ENCODE peak calls at places on chromosomes 7 and 10, in five cellular contexts. X is transverse colon, Z is ovary, V is GM12878, B is H1. J is an unnamed sample. For H3K9me3, the result is how much of the 10 kb centered on the place peaks cover.

GRCh38 chr7:121752706-121753105 is 120.3 kb upstream of the PTPRZ1 start:
- DNase-seq in X (no peak), Z (no peak), V (no peak), B (no peak), J (no peak)

GRCh38 chr10:47031251-47031952 is 120.2 kb downstream of the PTPN20 start:
- DNase-seq in X (no peak), Z (no peak), V (no peak), B (no peak), J (peak)

GRCh38 chr7:65927489-65928448 is 54.2 kb downstream of the GUSB start:
- DNase-seq in X (peak), Z (no peak), V (no peak), B (no peak), J (no peak)

GRCh38 chr10:122404576-122404975 is 30.1 kb downstream of the PLEKHA1 start:
- DNase-seq in X (no peak), Z (no peak), V (no peak), B (no peak), J (no peak)

GRCh38 chr7:15215611-15216010 is 313.1 kb upstream of the DGKB start:
- DNase-seq in X (no peak), Z (no peak), V (no peak), B (no peak), J (no peak)

GRCh38 chr7:101243786-101244384 is 996 bp downstream of the FIS1 start:
- DNase-seq in X (no peak), Z (no peak), V (no peak), B (peak), J (no peak)

GRCh38 chr10:3563298-3563697 is 221.7 kb downstream of the KLF6 start:
- DNase-seq in X (no peak), Z (no peak), V (no peak), B (no peak), J (no peak)

GRCh38 chr10:129946868-129947267 is 17.2 kb downstream of the EBF3 start:
- DNase-seq in X (no peak), Z (no peak), V (no peak), B (no peak), J (peak)

GRCh38 chr10:77919713-77920108 is 6.8 kb downstream of the DLG5 start:
- DNase-seq in X (no peak), Z (no peak), V (no peak), B (no peak), J (no peak)

GRCh38 chr10:8144496-8144895 is 90.0 kb downstream of the GATA3 start:
- DNase-seq in X (no peak), Z (no peak), V (no peak), B (no peak), J (no peak)

GRCh38 chr7:18458830-18459229 is 36.7 kb upstream of the HDAC9 start:
- DNase-seq in X (no peak), Z (no peak), V (no peak), B (no peak), J (peak)

GRCh38 chr10:80290474-80291220 is 1.2 kb upstream of the MAT1A start:
- DNase-seq in X (no peak), Z (no peak), V (no peak), B (no peak), J (no peak)
- TF ChIP-seq EP300 in X (no peak), Z (no peak), V (no peak), B (no peak), J (no peak)

DNA sequence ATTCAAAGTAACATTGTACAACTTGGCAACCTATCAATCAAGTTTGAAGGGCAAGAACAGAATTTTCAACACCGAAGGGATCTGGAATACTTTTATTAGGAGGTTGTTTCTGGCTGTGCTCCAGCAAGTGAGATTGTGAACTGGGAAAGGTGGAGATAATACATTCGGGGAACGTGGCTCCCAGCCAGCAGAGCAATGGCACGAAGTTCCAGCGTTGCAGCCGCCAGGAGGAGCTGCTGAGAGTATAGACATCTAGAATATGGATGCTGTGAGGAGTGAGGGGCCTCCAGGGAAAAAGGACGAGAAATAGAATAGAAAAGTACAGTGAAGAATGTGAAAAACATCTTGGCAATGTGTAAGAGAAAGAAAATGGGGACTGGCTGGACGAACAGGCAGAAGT is 69.5 kb downstream of the TCERG1L start:
- DNase-seq in X (no peak), Z (no peak), V (no peak), B (no peak), J (no peak)
- H3K9me3 ChIP-seq in X (under half), Z (under half), V (under half), B (under half), J (under half)

GRCh38 chr10:99733366-99733765 is 1.3 kb downstream of the CUTC start:
- DNase-seq in X (no peak), Z (no peak), V (no peak), B (no peak), J (no peak)
- H3K4me3 ChIP-seq in X (peak), Z (no peak), V (peak), B (no peak), J (peak)

DNA sequence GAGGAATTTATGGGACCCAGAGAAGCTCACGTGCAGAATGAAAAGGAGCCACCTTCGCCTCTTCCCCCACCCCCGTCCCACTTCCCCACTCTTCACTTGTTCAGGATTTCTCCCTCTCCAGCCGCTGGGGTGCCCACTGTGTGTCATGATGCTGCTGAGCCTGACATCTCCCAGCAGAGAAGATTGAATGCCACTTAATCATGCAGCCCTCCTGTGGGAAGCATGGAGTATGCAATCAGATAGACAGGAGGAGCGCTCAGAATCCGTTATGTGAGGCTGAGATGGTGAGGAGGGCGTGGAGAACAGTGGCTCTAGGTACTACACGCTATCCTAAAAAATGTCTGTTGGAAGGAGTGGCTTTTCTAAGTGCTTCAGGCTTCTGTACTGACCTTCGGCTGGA is 334.3 kb downstream of the LRMDA start:
- DNase-seq in X (no peak), Z (no peak), V (no peak), B (no peak), J (no peak)
- TF ChIP-seq EP300 in X (no peak), Z (no peak), V (no peak), B (no peak), J (no peak)

DNA sequence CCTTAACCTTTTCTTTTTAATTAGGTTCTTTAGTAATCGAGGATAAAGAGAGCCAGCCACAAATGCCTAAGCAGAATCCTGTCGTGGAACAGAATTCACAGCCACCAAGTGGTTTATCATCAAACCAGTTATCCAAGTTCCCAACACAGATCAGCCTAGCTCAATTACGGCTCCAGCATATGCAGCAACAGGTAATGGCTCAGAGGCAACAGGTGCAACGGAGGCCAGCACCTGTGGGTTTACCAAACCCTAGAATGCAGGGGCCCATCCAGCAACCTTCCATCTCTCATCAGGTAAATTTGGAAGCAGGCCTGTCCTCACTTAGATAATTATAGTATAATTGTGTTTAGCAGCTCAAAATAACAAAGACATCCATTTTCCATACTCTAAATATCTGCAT is 94.6 kb downstream of the TRIM24 start:
- DNase-seq in X (no peak), Z (no peak), V (no peak), B (no peak), J (no peak)
- H3K9me3 ChIP-seq in X (under half), Z (under half), V (under half), B (under half), J (under half)

DNA sequence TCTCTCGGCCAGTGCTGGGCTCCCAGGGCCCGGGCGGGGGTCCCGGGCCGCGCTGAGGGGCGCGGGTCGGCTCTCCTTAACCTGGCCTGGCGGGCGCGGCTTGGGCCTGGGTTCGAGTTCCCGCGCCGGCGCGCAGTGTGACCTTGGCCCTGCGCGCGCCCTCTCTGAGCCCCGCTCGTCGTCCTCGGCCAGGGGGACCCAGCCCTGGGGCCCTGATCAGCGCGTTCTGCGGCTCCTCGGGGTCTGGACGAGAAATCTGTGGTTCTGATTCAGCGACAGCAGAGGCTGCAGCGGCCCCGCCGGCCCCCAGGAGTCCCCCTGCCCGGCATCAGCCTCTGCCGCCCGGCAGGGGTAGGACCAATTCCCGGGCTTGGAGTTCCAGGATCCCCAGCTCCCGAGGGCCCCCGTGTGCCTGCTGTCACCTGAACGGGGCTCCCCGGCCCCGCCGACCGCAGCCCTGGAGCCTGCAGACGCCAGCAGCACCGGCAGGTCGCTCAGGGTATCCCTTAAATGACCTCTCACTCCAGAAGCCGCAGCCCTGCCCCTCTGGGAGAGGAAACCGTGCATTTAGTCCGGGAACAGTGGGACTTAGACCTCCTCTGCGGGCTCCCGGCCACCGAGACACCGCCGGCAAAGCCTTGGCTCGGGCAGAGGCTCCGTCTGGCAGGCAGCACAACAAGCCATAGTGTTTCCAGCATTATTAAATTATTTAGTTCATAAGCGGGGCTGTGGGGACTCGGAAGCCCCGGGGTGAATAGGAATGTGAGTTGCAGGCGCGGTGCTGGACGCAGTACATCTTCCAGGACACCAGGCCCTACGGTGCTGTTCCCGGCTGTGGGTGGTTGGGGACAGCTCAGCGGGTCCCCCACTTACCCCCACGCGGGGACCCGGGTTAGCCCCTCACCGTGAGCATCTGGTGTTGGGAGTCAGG is 572 bp downstream of the CHST12 start:
- DNase-seq in X (peak), Z (no peak), V (no peak), B (no peak), J (peak)
- H3K4me3 ChIP-seq in X (peak), Z (peak), V (peak), B (peak), J (peak)